ENCODE peak calls at places on chromosomes 2 and 18, in six cellular contexts. One of them, this sample, is unnamed.

GRCh38 chr2:212109217-212109616 is 429.4 kb downstream of the ERBB4 start:
- DNase-seq in activated CD4-positive, CD25-positive, alpha-beta regulatory T cell treated with anti-CD3 and anti-CD28 coated beads, Interleukin-2, amount 50 U/mL, for 72 hours: no peak
- DNase-seq in MM.1S: no peak
- DNase-seq in HL-60: no peak
- DNase-seq in B cell: no peak
- DNase-seq in KG1: no peak
- DNase-seq in this sample: no peak

GRCh38 chr18:9348079-9348671 is 13.6 kb downstream of the TWSG1 start:
- DNase-seq in activated CD4-positive, CD25-positive, alpha-beta regulatory T cell treated with anti-CD3 and anti-CD28 coated beads, Interleukin-2, amount 50 U/mL, for 72 hours: no peak
- DNase-seq in B cell: no peak
- DNase-seq in MM.1S: no peak
- DNase-seq in KG1: no peak
- DNase-seq in HL-60: no peak
- DNase-seq in this sample: no peak

GRCh38 chr2:191318037-191318728 is 73.0 kb downstream of the MYO1B start:
- DNase-seq in HL-60: no peak
- DNase-seq in activated CD4-positive, CD25-positive, alpha-beta regulatory T cell treated with anti-CD3 and anti-CD28 coated beads, Interleukin-2, amount 50 U/mL, for 72 hours: no peak
- DNase-seq in B cell: no peak
- DNase-seq in MM.1S: no peak
- DNase-seq in KG1: no peak
- DNase-seq in this sample: no peak

GRCh38 chr2:142724186-142724585 is 153.3 kb upstream of the KYNU start:
- DNase-seq in MM.1S: no peak
- DNase-seq in B cell: no peak
- DNase-seq in activated CD4-positive, CD25-positive, alpha-beta regulatory T cell treated with anti-CD3 and anti-CD28 coated beads, Interleukin-2, amount 50 U/mL, for 72 hours: no peak
- DNase-seq in KG1: no peak
- DNase-seq in HL-60: no peak
- DNase-seq in this sample: peak; percentile 8

GRCh38 chr2:96321230-96322103 is 3.6 kb upstream of the ITPRIPL1 start:
- DNase-seq in HL-60: peak; percentile 72
- DNase-seq in KG1: peak; percentile 48
- DNase-seq in activated CD4-positive, CD25-positive, alpha-beta regulatory T cell treated with anti-CD3 and anti-CD28 coated beads, Interleukin-2, amount 50 U/mL, for 72 hours: peak; percentile 73
- DNase-seq in B cell: peak; percentile 89
- DNase-seq in MM.1S: peak; percentile 91
- DNase-seq in this sample: peak; percentile 89

GRCh38 chr2:203887680-203888079 is 20.1 kb downstream of the CTLA4 start:
- DNase-seq in activated CD4-positive, CD25-positive, alpha-beta regulatory T cell treated with anti-CD3 and anti-CD28 coated beads, Interleukin-2, amount 50 U/mL, for 72 hours: no peak
- DNase-seq in B cell: no peak
- DNase-seq in HL-60: no peak
- DNase-seq in MM.1S: no peak
- DNase-seq in KG1: no peak
- DNase-seq in this sample: no peak

GRCh38 chr18:41140506-41140905 is 814.5 kb upstream of the PIK3C3 start:
- DNase-seq in B cell: no peak
- DNase-seq in activated CD4-positive, CD25-positive, alpha-beta regulatory T cell treated with anti-CD3 and anti-CD28 coated beads, Interleukin-2, amount 50 U/mL, for 72 hours: no peak
- DNase-seq in MM.1S: no peak
- DNase-seq in KG1: no peak
- DNase-seq in HL-60: no peak
- DNase-seq in this sample: no peak

GRCh38 chr2:207073791-207074678 is 91.7 kb downstream of the KLF7 start:
- DNase-seq in activated CD4-positive, CD25-positive, alpha-beta regulatory T cell treated with anti-CD3 and anti-CD28 coated beads, Interleukin-2, amount 50 U/mL, for 72 hours: peak; percentile 33
- DNase-seq in B cell: no peak
- DNase-seq in MM.1S: no peak
- DNase-seq in HL-60: no peak
- DNase-seq in KG1: no peak
- DNase-seq in this sample: peak; percentile 9

GRCh38 chr18:61825386-61825785 is 67.4 kb downstream of the RNF152 start:
- DNase-seq in B cell: no peak
- DNase-seq in KG1: no peak
- DNase-seq in activated CD4-positive, CD25-positive, alpha-beta regulatory T cell treated with anti-CD3 and anti-CD28 coated beads, Interleukin-2, amount 50 U/mL, for 72 hours: no peak
- DNase-seq in MM.1S: no peak
- DNase-seq in HL-60: no peak
- DNase-seq in this sample: peak; percentile 11

GRCh38 chr2:175855794-175856453 is 146.1 kb downstream of the LNPK start:
- DNase-seq in MM.1S: no peak
- DNase-seq in activated CD4-positive, CD25-positive, alpha-beta regulatory T cell treated with anti-CD3 and anti-CD28 coated beads, Interleukin-2, amount 50 U/mL, for 72 hours: no peak
- DNase-seq in HL-60: no peak
- DNase-seq in B cell: no peak
- DNase-seq in KG1: no peak
- DNase-seq in this sample: peak; percentile 17

GRCh38 chr2:67840460-67841068 is 222.2 kb downstream of the C1D start:
- DNase-seq in activated CD4-positive, CD25-positive, alpha-beta regulatory T cell treated with anti-CD3 and anti-CD28 coated beads, Interleukin-2, amount 50 U/mL, for 72 hours: no peak
- DNase-seq in KG1: peak; percentile 20
- DNase-seq in MM.1S: peak; percentile 61
- DNase-seq in HL-60: peak; percentile 7
- DNase-seq in B cell: no peak
- DNase-seq in this sample: peak; percentile 61

GRCh38 chr2:100801402-100801801 is 18.5 kb upstream of the NPAS2 start:
- DNase-seq in HL-60: no peak
- DNase-seq in activated CD4-positive, CD25-positive, alpha-beta regulatory T cell treated with anti-CD3 and anti-CD28 coated beads, Interleukin-2, amount 50 U/mL, for 72 hours: no peak
- DNase-seq in B cell: no peak
- DNase-seq in KG1: no peak
- DNase-seq in MM.1S: no peak
- DNase-seq in this sample: no peak

GRCh38 chr2:238320648-238321281 is 447 bp downstream of the TRAF3IP1 start:
- DNase-seq in activated CD4-positive, CD25-positive, alpha-beta regulatory T cell treated with anti-CD3 and anti-CD28 coated beads, Interleukin-2, amount 50 U/mL, for 72 hours: no peak
- DNase-seq in KG1: no peak
- DNase-seq in B cell: no peak
- DNase-seq in MM.1S: no peak
- DNase-seq in HL-60: no peak
- DNase-seq in this sample: peak; percentile 34

GRCh38 chr2:66239655-66240054 is 195.3 kb upstream of the MEIS1 start:
- DNase-seq in activated CD4-positive, CD25-positive, alpha-beta regulatory T cell treated with anti-CD3 and anti-CD28 coated beads, Interleukin-2, amount 50 U/mL, for 72 hours: no peak
- DNase-seq in B cell: no peak
- DNase-seq in HL-60: no peak
- DNase-seq in MM.1S: no peak
- DNase-seq in KG1: no peak
- DNase-seq in this sample: no peak

GRCh38 chr2:160621748-160622147 is 128.1 kb upstream of the RBMS1 start:
- DNase-seq in MM.1S: no peak
- DNase-seq in B cell: no peak
- DNase-seq in KG1: no peak
- DNase-seq in activated CD4-positive, CD25-positive, alpha-beta regulatory T cell treated with anti-CD3 and anti-CD28 coated beads, Interleukin-2, amount 50 U/mL, for 72 hours: no peak
- DNase-seq in HL-60: no peak
- DNase-seq in this sample: no peak

GRCh38 chr2:79832540-79833234 is 319.8 kb downstream of the CTNNA2 start:
- DNase-seq in B cell: no peak
- DNase-seq in KG1: no peak
- DNase-seq in activated CD4-positive, CD25-positive, alpha-beta regulatory T cell treated with anti-CD3 and anti-CD28 coated beads, Interleukin-2, amount 50 U/mL, for 72 hours: no peak
- DNase-seq in HL-60: no peak
- DNase-seq in MM.1S: no peak
- DNase-seq in this sample: no peak

GRCh38 chr2:204869142-204869823 is 324.0 kb downstream of the PARD3B start:
- DNase-seq in KG1: no peak
- DNase-seq in HL-60: no peak
- DNase-seq in B cell: no peak
- DNase-seq in MM.1S: no peak
- DNase-seq in activated CD4-positive, CD25-positive, alpha-beta regulatory T cell treated with anti-CD3 and anti-CD28 coated beads, Interleukin-2, amount 50 U/mL, for 72 hours: no peak
- DNase-seq in this sample: no peak

GRCh38 chr2:235223011-235223410 is 270.8 kb upstream of the AGAP1 start:
- DNase-seq in HL-60: no peak
- DNase-seq in KG1: no peak
- DNase-seq in B cell: no peak
- DNase-seq in activated CD4-positive, CD25-positive, alpha-beta regulatory T cell treated with anti-CD3 and anti-CD28 coated beads, Interleukin-2, amount 50 U/mL, for 72 hours: no peak
- DNase-seq in MM.1S: no peak
- DNase-seq in this sample: no peak

GRCh38 chr2:98280376-98281102 is 65.7 kb upstream of the CNGA3 start:
- DNase-seq in B cell: no peak
- DNase-seq in HL-60: no peak
- DNase-seq in KG1: no peak
- DNase-seq in MM.1S: no peak
- DNase-seq in activated CD4-positive, CD25-positive, alpha-beta regulatory T cell treated with anti-CD3 and anti-CD28 coated beads, Interleukin-2, amount 50 U/mL, for 72 hours: no peak
- DNase-seq in this sample: no peak

GRCh38 chr2:236576053-236576452 is 6.4 kb downstream of the ACKR3 start:
- DNase-seq in activated CD4-positive, CD25-positive, alpha-beta regulatory T cell treated with anti-CD3 and anti-CD28 coated beads, Interleukin-2, amount 50 U/mL, for 72 hours: no peak
- DNase-seq in HL-60: no peak
- DNase-seq in MM.1S: no peak
- DNase-seq in B cell: no peak
- DNase-seq in KG1: no peak
- DNase-seq in this sample: no peak

GRCh38 chr2:190406805-190407204 is 1.4 kb upstream of the MFSD6 start:
- DNase-seq in MM.1S: no peak
- DNase-seq in B cell: no peak
- DNase-seq in KG1: no peak
- DNase-seq in HL-60: no peak
- DNase-seq in activated CD4-positive, CD25-positive, alpha-beta regulatory T cell treated with anti-CD3 and anti-CD28 coated beads, Interleukin-2, amount 50 U/mL, for 72 hours: no peak
- DNase-seq in this sample: no peak

GRCh38 chr2:35199298-35199697 is 1156.3 kb upstream of the CRIM1 start:
- DNase-seq in KG1: no peak
- DNase-seq in B cell: no peak
- DNase-seq in activated CD4-positive, CD25-positive, alpha-beta regulatory T cell treated with anti-CD3 and anti-CD28 coated beads, Interleukin-2, amount 50 U/mL, for 72 hours: no peak
- DNase-seq in HL-60: no peak
- DNase-seq in MM.1S: no peak
- DNase-seq in this sample: no peak

GRCh38 chr18:43651067-43651466 is 373.8 kb upstream of the SYT4 start:
- DNase-seq in HL-60: no peak
- DNase-seq in KG1: no peak
- DNase-seq in B cell: no peak
- DNase-seq in MM.1S: no peak
- DNase-seq in activated CD4-positive, CD25-positive, alpha-beta regulatory T cell treated with anti-CD3 and anti-CD28 coated beads, Interleukin-2, amount 50 U/mL, for 72 hours: no peak
- DNase-seq in this sample: no peak

GRCh38 chr2:54262015-54262765 is 6.2 kb upstream of the TSPYL6 start:
- DNase-seq in HL-60: no peak
- DNase-seq in KG1: no peak
- DNase-seq in MM.1S: no peak
- DNase-seq in B cell: no peak
- DNase-seq in activated CD4-positive, CD25-positive, alpha-beta regulatory T cell treated with anti-CD3 and anti-CD28 coated beads, Interleukin-2, amount 50 U/mL, for 72 hours: no peak
- DNase-seq in this sample: no peak

GRCh38 chr2:112187805-112188596 is 49.8 kb downstream of the FBLN7 start:
- DNase-seq in activated CD4-positive, CD25-positive, alpha-beta regulatory T cell treated with anti-CD3 and anti-CD28 coated beads, Interleukin-2, amount 50 U/mL, for 72 hours: peak; percentile 68
- DNase-seq in B cell: peak; percentile 46
- DNase-seq in MM.1S: no peak
- DNase-seq in KG1: no peak
- DNase-seq in HL-60: no peak
- DNase-seq in this sample: peak; percentile 13

GRCh38 chr2:37800176-37800835 is 124.8 kb upstream of the RMDN2 start:
- DNase-seq in MM.1S: no peak
- DNase-seq in activated CD4-positive, CD25-positive, alpha-beta regulatory T cell treated with anti-CD3 and anti-CD28 coated beads, Interleukin-2, amount 50 U/mL, for 72 hours: no peak
- DNase-seq in B cell: no peak
- DNase-seq in HL-60: no peak
- DNase-seq in KG1: no peak
- DNase-seq in this sample: no peak

GRCh38 chr2:129400825-129401224 is 578.6 kb upstream of the RAB6C start:
- DNase-seq in MM.1S: no peak
- DNase-seq in activated CD4-positive, CD25-positive, alpha-beta regulatory T cell treated with anti-CD3 and anti-CD28 coated beads, Interleukin-2, amount 50 U/mL, for 72 hours: no peak
- DNase-seq in HL-60: no peak
- DNase-seq in KG1: no peak
- DNase-seq in B cell: no peak
- DNase-seq in this sample: no peak

GRCh38 chr2:3635171-3636008 is 22.6 kb upstream of the ALLC start:
- DNase-seq in activated CD4-positive, CD25-positive, alpha-beta regulatory T cell treated with anti-CD3 and anti-CD28 coated beads, Interleukin-2, amount 50 U/mL, for 72 hours: peak; percentile 9
- DNase-seq in B cell: no peak
- DNase-seq in KG1: no peak
- DNase-seq in HL-60: no peak
- DNase-seq in MM.1S: no peak
- DNase-seq in this sample: no peak

GRCh38 chr2:186950694-186951093 is 101.7 kb upstream of the ZSWIM2 start:
- DNase-seq in KG1: no peak
- DNase-seq in HL-60: no peak
- DNase-seq in B cell: no peak
- DNase-seq in MM.1S: no peak
- DNase-seq in activated CD4-positive, CD25-positive, alpha-beta regulatory T cell treated with anti-CD3 and anti-CD28 coated beads, Interleukin-2, amount 50 U/mL, for 72 hours: no peak
- DNase-seq in this sample: peak; percentile 8

GRCh38 chr18:79926306-79926705 is 25.1 kb downstream of the SLC66A2 start:
- DNase-seq in KG1: no peak
- DNase-seq in activated CD4-positive, CD25-positive, alpha-beta regulatory T cell treated with anti-CD3 and anti-CD28 coated beads, Interleukin-2, amount 50 U/mL, for 72 hours: peak; percentile 4
- DNase-seq in HL-60: no peak
- DNase-seq in MM.1S: no peak
- DNase-seq in B cell: peak; percentile 15
- DNase-seq in this sample: no peak

GRCh38 chr2:191622374-191623320 is 55.3 kb upstream of the NABP1 start:
- DNase-seq in B cell: no peak
- DNase-seq in activated CD4-positive, CD25-positive, alpha-beta regulatory T cell treated with anti-CD3 and anti-CD28 coated beads, Interleukin-2, amount 50 U/mL, for 72 hours: no peak
- DNase-seq in KG1: no peak
- DNase-seq in HL-60: no peak
- DNase-seq in MM.1S: no peak
- DNase-seq in this sample: no peak

GRCh38 chr2:9166579-9167392 is 39.8 kb upstream of the ASAP2 start:
- DNase-seq in KG1: no peak
- DNase-seq in B cell: no peak
- DNase-seq in activated CD4-positive, CD25-positive, alpha-beta regulatory T cell treated with anti-CD3 and anti-CD28 coated beads, Interleukin-2, amount 50 U/mL, for 72 hours: no peak
- DNase-seq in HL-60: no peak
- DNase-seq in MM.1S: no peak
- DNase-seq in this sample: no peak

GRCh38 chr2:190837417-190837816 is 43.2 kb upstream of the GLS start:
- DNase-seq in KG1: no peak
- DNase-seq in B cell: no peak
- DNase-seq in HL-60: no peak
- DNase-seq in activated CD4-positive, CD25-positive, alpha-beta regulatory T cell treated with anti-CD3 and anti-CD28 coated beads, Interleukin-2, amount 50 U/mL, for 72 hours: no peak
- DNase-seq in MM.1S: no peak
- DNase-seq in this sample: no peak

GRCh38 chr2:3160751-3161330 is 216.8 kb downstream of the EIPR1 start:
- DNase-seq in activated CD4-positive, CD25-positive, alpha-beta regulatory T cell treated with anti-CD3 and anti-CD28 coated beads, Interleukin-2, amount 50 U/mL, for 72 hours: no peak
- DNase-seq in KG1: no peak
- DNase-seq in HL-60: no peak
- DNase-seq in MM.1S: no peak
- DNase-seq in B cell: no peak
- DNase-seq in this sample: no peak

GRCh38 chr2:114008720-114009119 is 118.8 kb downstream of the ACTR3 start:
- DNase-seq in KG1: no peak
- DNase-seq in activated CD4-positive, CD25-positive, alpha-beta regulatory T cell treated with anti-CD3 and anti-CD28 coated beads, Interleukin-2, amount 50 U/mL, for 72 hours: no peak
- DNase-seq in HL-60: no peak
- DNase-seq in MM.1S: no peak
- DNase-seq in B cell: no peak
- DNase-seq in this sample: no peak

GRCh38 chr2:207126724-207127314 is 38.9 kb downstream of the KLF7 start:
- DNase-seq in activated CD4-positive, CD25-positive, alpha-beta regulatory T cell treated with anti-CD3 and anti-CD28 coated beads, Interleukin-2, amount 50 U/mL, for 72 hours: no peak
- DNase-seq in B cell: no peak
- DNase-seq in KG1: no peak
- DNase-seq in HL-60: no peak
- DNase-seq in MM.1S: no peak
- DNase-seq in this sample: no peak

GRCh38 chr18:59735269-59735860 is 38.1 kb upstream of the CCBE1 start:
- DNase-seq in KG1: no peak
- DNase-seq in B cell: no peak
- DNase-seq in HL-60: no peak
- DNase-seq in MM.1S: no peak
- DNase-seq in activated CD4-positive, CD25-positive, alpha-beta regulatory T cell treated with anti-CD3 and anti-CD28 coated beads, Interleukin-2, amount 50 U/mL, for 72 hours: no peak
- DNase-seq in this sample: no peak

GRCh38 chr2:111200333-111200879 is 79.7 kb downstream of the BCL2L11 start:
- DNase-seq in HL-60: no peak
- DNase-seq in KG1: no peak
- DNase-seq in activated CD4-positive, CD25-positive, alpha-beta regulatory T cell treated with anti-CD3 and anti-CD28 coated beads, Interleukin-2, amount 50 U/mL, for 72 hours: no peak
- DNase-seq in MM.1S: no peak
- DNase-seq in B cell: peak; percentile 29
- DNase-seq in this sample: peak; percentile 24